ENCODE peak calls at places on chromosomes 11 and 22, in six cellular contexts. Y is A549, L is heart right ventricle, G is cardiac muscle cell, C is neuronal stem cell, R is adrenal gland. I is an unnamed sample.
A peak's percentile ranks its signal among the peaks of the same experiment; 100 is the strongest.

GRCh38 chr11:24457985-24458384 is 38.9 kb upstream of the LUZP2 start:
- DNase-seq in L (no peak), G (no peak), R (no peak), Y (no peak), C (no peak), I (no peak)

GRCh38 chr11:71568707-71569349 is 3.5 kb downstream of the KRTAP5-10 start:
- DNase-seq in R (peak; percentile 25), G (no peak), C (no peak), L (no peak), Y (no peak), I (no peak)

GRCh38 chr22:16960220-16960883 is 47.7 kb downstream of the GAB4 start:
- DNase-seq in G (no peak), Y (no peak), L (no peak), C (no peak), R (no peak), I (no peak)

GRCh38 chr11:6531267-6531752 is 34.2 kb downstream of the DNHD1 start:
- DNase-seq in R (peak; percentile 35), L (no peak), Y (peak; percentile 79), G (peak; percentile 40), C (peak; percentile 54), I (no peak)

GRCh38 chr11:75135021-75135650 is 15.8 kb upstream of the SLCO2B1 start:
- DNase-seq in Y (no peak), R (no peak), L (no peak), G (no peak), C (no peak), I (no peak)

GRCh38 chr22:40443675-40444482 is 73.5 kb downstream of the SGSM3 start:
- DNase-seq in L (no peak), Y (no peak), C (no peak), R (peak; percentile 17), G (no peak), I (peak; percentile 38)

GRCh38 chr11:15229069-15229468 is 114.3 kb downstream of the INSC start:
- DNase-seq in Y (no peak), R (no peak), L (no peak), C (no peak), G (no peak), I (no peak)

GRCh38 chr11:14075118-14075601 is 112.6 kb downstream of the SPON1 start:
- DNase-seq in L (no peak), R (no peak), G (no peak), C (no peak), Y (no peak), I (no peak)

GRCh38 chr11:47987781-47988180 is 7.4 kb downstream of the PTPRJ start:
- DNase-seq in L (no peak), R (no peak), Y (no peak), C (no peak), G (no peak), I (no peak)

GRCh38 chr22:21652010-21652546 is 10.0 kb downstream of the SDF2L1 start:
- DNase-seq in C (peak; percentile 91), G (peak; percentile 95), Y (peak; percentile 88), L (peak; percentile 90), R (peak; percentile 90), I (peak; percentile 90)

GRCh38 chr22:21650280-21650679 is 8.2 kb downstream of the SDF2L1 start:
- DNase-seq in C (no peak), R (no peak), G (no peak), L (no peak), Y (no peak), I (no peak)

GRCh38 chr22:21651521-21652009 is 9.5 kb downstream of the SDF2L1 start:
- DNase-seq in R (no peak), L (no peak), Y (no peak), G (no peak), C (peak; percentile 68), I (no peak)

GRCh38 chr22:21650823-21651520 is 8.9 kb downstream of the SDF2L1 start:
- DNase-seq in L (no peak), C (no peak), R (no peak), Y (no peak), G (no peak), I (no peak)

DNA sequence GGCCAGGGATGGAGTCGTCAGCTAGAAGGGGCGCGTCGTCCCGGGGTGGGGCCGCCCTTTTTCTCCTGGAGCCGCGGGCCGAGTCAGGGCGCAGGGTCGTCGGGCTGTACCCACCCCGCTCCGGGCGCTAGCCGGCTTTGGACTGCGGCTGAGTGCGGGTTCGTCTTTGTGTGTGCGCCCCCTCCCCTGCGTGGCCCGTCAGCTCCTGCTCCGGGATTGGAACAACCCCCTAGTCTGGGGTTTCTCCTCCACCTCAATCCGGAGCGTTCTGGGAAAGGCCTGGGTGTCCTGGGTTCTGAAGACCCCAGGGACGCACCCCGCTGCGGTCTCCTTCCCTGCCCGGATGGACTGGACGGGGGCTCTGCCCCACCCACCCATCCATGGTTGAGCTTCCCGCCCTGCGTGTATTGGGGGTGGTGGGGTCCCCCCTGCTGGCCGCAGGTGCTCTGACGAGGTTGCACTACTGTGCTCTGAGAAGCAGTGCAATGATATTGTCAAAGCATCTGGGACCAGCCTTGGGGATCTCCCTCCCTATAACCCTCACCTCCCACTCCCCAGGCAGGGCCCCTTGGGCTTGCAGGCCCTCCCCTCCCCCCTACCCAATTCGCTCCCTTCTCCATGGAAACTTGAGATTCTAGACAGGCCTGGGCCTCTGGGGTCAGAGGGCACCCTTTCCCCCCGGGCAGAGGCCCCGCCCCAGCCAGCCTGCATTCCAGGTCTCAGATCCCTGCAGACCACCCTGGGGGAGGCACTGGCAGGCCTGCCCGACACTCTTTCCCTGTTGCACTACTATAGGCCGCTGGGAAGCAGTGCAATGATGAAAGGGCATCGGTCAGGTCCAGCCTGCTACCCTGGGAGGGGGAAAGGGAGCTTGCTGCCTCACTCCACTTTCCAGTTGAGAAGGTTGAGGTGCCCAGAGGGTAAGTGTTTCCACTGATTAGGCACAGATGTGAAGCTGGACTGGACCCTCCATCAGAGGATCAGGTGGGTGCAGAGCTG is 10.7 kb downstream of the SDF2L1 start:
- DNase-seq in Y (no peak), C (peak; percentile 90), R (no peak), G (no peak), L (no peak), I (no peak)
- H3K27ac ChIP-seq in Y (peak overlapping the region; percentile 63), C (peak overlapping the region; percentile 97), R (no peak overlapping the region), G (no peak overlapping the region), L (no peak overlapping the region), I (peak overlapping the region; percentile 18)

GRCh38 chr11:2389344-2390026 is 11.1 kb upstream of the TSSC4 start:
- DNase-seq in R (no peak), C (no peak), L (no peak), Y (no peak), G (no peak), I (no peak)

GRCh38 chr11:2392241-2392959 is 8.2 kb upstream of the TSSC4 start:
- DNase-seq in G (no peak), R (no peak), Y (no peak), C (no peak), L (no peak), I (no peak)

GRCh38 chr11:2391663-2391975 is 8.9 kb upstream of the TSSC4 start:
- DNase-seq in L (no peak), C (no peak), G (no peak), Y (no peak), R (no peak), I (no peak)

GRCh38 chr11:2390091-2390870 is 10.3 kb upstream of the TSSC4 start:
- DNase-seq in L (no peak), R (no peak), Y (no peak), G (no peak), C (no peak), I (no peak)

DNA sequence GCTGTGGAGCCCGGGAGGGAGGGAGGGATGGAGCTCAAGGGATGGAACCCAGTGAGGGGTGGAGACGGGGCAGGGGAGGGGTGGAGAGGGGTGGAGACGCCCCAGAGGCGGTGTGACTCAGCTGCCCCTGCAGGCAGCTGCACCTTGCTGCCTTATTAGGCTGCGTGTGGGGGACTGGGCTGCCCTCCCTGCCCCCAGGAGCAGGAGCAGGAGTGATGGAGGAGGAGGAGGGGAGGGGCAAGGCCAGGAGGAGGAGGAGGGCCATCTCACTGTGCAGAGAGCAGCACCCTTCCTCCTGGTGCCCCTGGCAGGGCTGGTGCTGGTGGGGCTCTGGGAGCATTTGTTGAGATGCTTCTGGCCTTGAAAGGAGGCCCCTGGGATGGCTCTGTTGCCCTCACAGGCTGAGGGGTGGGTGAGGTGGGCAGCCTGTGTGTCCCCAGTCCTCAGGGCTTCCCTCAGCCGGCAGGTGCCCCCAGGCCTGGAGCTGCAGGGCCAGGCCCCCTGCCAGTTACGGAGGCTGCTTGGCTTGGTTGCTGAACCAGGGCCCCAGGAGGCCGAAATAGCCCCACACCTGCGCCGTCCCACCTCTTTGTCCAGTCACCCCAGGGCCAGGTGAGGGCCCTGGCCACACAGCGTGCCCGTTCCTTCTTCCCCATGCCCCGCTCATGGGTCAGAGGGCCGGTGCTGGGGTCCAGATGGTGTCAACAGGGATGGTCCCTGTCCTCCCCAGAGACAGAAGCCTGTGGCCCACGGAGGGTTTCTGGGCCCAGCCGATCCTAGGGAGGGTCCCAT is 9.5 kb upstream of the TSSC4 start:
- DNase-seq in C (no peak), L (no peak), G (no peak), R (no peak), Y (peak; percentile 31), I (no peak)
- H3K27ac ChIP-seq in C (no peak overlapping the region), L (peak overlapping the region; percentile 35), G (no peak overlapping the region), R (no peak overlapping the region), Y (no peak overlapping the region), I (peak overlapping the region; percentile 77)

DNA sequence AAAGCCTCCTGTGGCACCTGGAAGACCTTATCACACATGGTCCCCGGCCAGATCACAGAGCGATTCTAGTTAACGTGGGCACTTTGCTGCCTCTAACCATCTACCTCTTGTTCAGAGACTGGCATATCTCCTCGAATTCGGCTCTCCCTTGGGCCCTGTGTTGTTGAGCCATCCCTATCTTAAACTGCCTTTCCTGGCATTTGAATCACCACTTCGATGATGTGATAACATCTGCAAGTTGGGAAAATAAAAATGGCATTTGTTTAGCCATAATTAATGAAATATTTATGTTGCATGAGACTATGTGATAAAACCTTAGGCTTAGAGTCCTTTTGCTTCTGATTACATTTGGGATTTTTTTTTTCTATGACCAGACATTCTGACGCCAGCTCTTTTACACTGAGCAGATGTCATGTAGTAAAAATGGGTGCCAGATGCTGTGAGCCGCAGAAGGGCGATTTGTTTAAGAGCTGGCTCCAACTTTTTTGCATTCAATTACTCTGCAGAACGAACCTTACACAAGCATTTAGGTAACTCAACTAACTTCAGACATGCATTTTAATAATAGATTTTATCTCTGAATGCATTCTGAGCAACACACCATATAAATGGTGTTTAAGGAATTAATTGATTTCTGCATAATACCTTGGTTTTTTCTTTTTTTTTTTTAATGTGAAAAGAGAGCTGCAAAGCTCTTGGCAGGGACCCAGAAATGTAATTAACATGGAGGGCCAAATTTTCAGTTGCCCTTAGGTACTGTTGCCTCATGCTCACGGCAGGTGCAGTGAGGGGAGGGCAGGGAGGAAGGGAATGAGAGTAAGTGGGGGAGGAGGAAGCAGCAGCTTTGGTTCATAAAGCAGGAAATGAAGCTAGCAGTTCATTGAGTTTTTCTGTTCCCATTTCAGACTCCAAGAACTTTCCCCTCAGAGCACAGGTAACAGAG is 58.3 kb upstream of the PARVA start:
- DNase-seq in C (no peak), R (no peak), G (no peak), L (no peak), Y (no peak), I (no peak)
- H3K27ac ChIP-seq in C (no peak overlapping the region), R (peak overlapping the region; percentile 9), G (no peak overlapping the region), L (no peak overlapping the region), Y (no peak overlapping the region), I (no peak overlapping the region)

GRCh38 chr11:59142530-59143507 is at the start of gene FAM111A:
- DNase-seq in C (peak; percentile 57), L (peak; percentile 86), Y (peak; percentile 81), R (peak; percentile 91), G (peak; percentile 75), I (peak; percentile 90)

GRCh38 chr11:59144579-59145345 is 2.1 kb downstream of the FAM111A start:
- DNase-seq in C (peak; percentile 54), R (peak; percentile 87), Y (peak; percentile 68), L (peak; percentile 70), G (peak; percentile 72), I (peak; percentile 70)

GRCh38 chr11:59144096-59144495 is 1.4 kb downstream of the FAM111A start:
- DNase-seq in Y (no peak), R (no peak), C (no peak), L (no peak), G (no peak), I (no peak)

GRCh38 chr11:59141191-59141590 is 1.5 kb upstream of the FAM111A start:
- DNase-seq in C (no peak), R (no peak), Y (no peak), G (no peak), L (no peak), I (no peak)

GRCh38 chr11:59141673-59142460 is 789 bp upstream of the FAM111A start:
- DNase-seq in Y (no peak), L (no peak), R (no peak), C (no peak), G (no peak), I (no peak)
- H3K27ac ChIP-seq in Y (peak overlapping the region; percentile 81), L (peak overlapping the region; percentile 89), R (peak overlapping the region; percentile 92), C (no peak overlapping the region), G (no peak overlapping the region), I (peak overlapping the region; percentile 90)

I was measured in left ventricle myocardium inferior.